ENCODE peak calls at places on chromosomes 7 and 10, in four cellular contexts. One of them, this sample, is unnamed.

GRCh38 chr10:27100800-27101347 is 580 bp upstream of the ANKRD26 start:
- DNase-seq in uterus: peak; percentile 16
- DNase-seq in CD8-positive, alpha-beta memory T cell: peak; percentile 56
- DNase-seq in breast epithelium: no peak
- DNase-seq in this sample: no peak

GRCh38 chr7:112938895-112939588 is 147.6 kb downstream of the GPR85 start:
- DNase-seq in uterus: peak; percentile 23
- DNase-seq in CD8-positive, alpha-beta memory T cell: peak; percentile 67
- DNase-seq in breast epithelium: peak; percentile 51
- DNase-seq in this sample: no peak

GRCh38 chr10:78765726-78766335 is 302.9 kb upstream of the ZMIZ1 start:
- DNase-seq in uterus: peak; percentile 21
- DNase-seq in breast epithelium: no peak
- DNase-seq in CD8-positive, alpha-beta memory T cell: no peak
- DNase-seq in this sample: no peak

GRCh38 chr10:8301831-8302230 is 247.3 kb downstream of the GATA3 start:
- DNase-seq in breast epithelium: no peak
- DNase-seq in CD8-positive, alpha-beta memory T cell: no peak
- DNase-seq in uterus: no peak
- DNase-seq in this sample: no peak

GRCh38 chr7:110119883-110120581 is 970.9 kb upstream of the LRRN3 start:
- DNase-seq in breast epithelium: no peak
- DNase-seq in uterus: no peak
- DNase-seq in CD8-positive, alpha-beta memory T cell: no peak
- DNase-seq in this sample: no peak

GRCh38 chr7:54409917-54410316 is 132.3 kb upstream of the VSTM2A start:
- DNase-seq in CD8-positive, alpha-beta memory T cell: no peak
- DNase-seq in uterus: no peak
- DNase-seq in breast epithelium: no peak
- DNase-seq in this sample: no peak

GRCh38 chr10:6734286-6734685 is 154.2 kb upstream of the PRKCQ start:
- DNase-seq in breast epithelium: no peak
- DNase-seq in uterus: no peak
- DNase-seq in CD8-positive, alpha-beta memory T cell: no peak
- DNase-seq in this sample: peak; percentile 60

GRCh38 chr7:16514271-16514670 is 12.4 kb upstream of the LRRC72 start:
- DNase-seq in breast epithelium: no peak
- DNase-seq in CD8-positive, alpha-beta memory T cell: no peak
- DNase-seq in uterus: no peak
- DNase-seq in this sample: no peak

GRCh38 chr7:6279341-6279740 is 6.9 kb upstream of the CYTH3 start:
- DNase-seq in breast epithelium: no peak
- DNase-seq in uterus: no peak
- DNase-seq in CD8-positive, alpha-beta memory T cell: no peak
- DNase-seq in this sample: no peak

GRCh38 chr10:70558871-70559810 is 43.4 kb downstream of the PRF1 start:
- DNase-seq in CD8-positive, alpha-beta memory T cell: peak; percentile 80
- DNase-seq in uterus: peak; percentile 36
- DNase-seq in breast epithelium: no peak
- DNase-seq in this sample: no peak

GRCh38 chr10:63798599-63799498 is 277.6 kb downstream of the REEP3 start:
- DNase-seq in breast epithelium: no peak
- DNase-seq in uterus: peak; percentile 56
- DNase-seq in CD8-positive, alpha-beta memory T cell: no peak
- DNase-seq in this sample: peak; percentile 32

GRCh38 chr10:123007558-123008378 is 827 bp downstream of the IKZF5 start:
- DNase-seq in breast epithelium: no peak
- DNase-seq in uterus: no peak
- DNase-seq in CD8-positive, alpha-beta memory T cell: peak; percentile 67
- DNase-seq in this sample: peak; percentile 28

GRCh38 chr10:10642741-10643280 is 374.9 kb upstream of the CELF2 start:
- DNase-seq in CD8-positive, alpha-beta memory T cell: no peak
- DNase-seq in uterus: peak; percentile 63
- DNase-seq in breast epithelium: no peak
- DNase-seq in this sample: peak; percentile 63

GRCh38 chr10:72847681-72848080 is 45.9 kb upstream of the OIT3 start:
- DNase-seq in CD8-positive, alpha-beta memory T cell: no peak
- DNase-seq in breast epithelium: no peak
- DNase-seq in uterus: no peak
- DNase-seq in this sample: no peak

GRCh38 chr7:22576941-22577927 is 77.2 kb upstream of the STEAP1B start:
- DNase-seq in breast epithelium: no peak
- DNase-seq in CD8-positive, alpha-beta memory T cell: no peak
- DNase-seq in uterus: peak; percentile 74
- DNase-seq in this sample: peak; percentile 52

GRCh38 chr7:2111568-2111967 is 121.2 kb downstream of the MAD1L1 start:
- DNase-seq in uterus: no peak
- DNase-seq in breast epithelium: no peak
- DNase-seq in CD8-positive, alpha-beta memory T cell: no peak
- DNase-seq in this sample: no peak

GRCh38 chr10:73968101-73968515 is 29.8 kb upstream of the VCL start:
- DNase-seq in uterus: no peak
- DNase-seq in CD8-positive, alpha-beta memory T cell: no peak
- DNase-seq in breast epithelium: no peak
- DNase-seq in this sample: no peak

GRCh38 chr10:17993361-17993760 is 41.6 kb downstream of the SLC39A12 start:
- DNase-seq in uterus: no peak
- DNase-seq in breast epithelium: no peak
- DNase-seq in CD8-positive, alpha-beta memory T cell: no peak
- DNase-seq in this sample: no peak

GRCh38 chr7:54897891-54898290 is 120.9 kb upstream of the EGFR start:
- DNase-seq in breast epithelium: no peak
- DNase-seq in uterus: no peak
- DNase-seq in CD8-positive, alpha-beta memory T cell: no peak
- DNase-seq in this sample: no peak

DNA sequence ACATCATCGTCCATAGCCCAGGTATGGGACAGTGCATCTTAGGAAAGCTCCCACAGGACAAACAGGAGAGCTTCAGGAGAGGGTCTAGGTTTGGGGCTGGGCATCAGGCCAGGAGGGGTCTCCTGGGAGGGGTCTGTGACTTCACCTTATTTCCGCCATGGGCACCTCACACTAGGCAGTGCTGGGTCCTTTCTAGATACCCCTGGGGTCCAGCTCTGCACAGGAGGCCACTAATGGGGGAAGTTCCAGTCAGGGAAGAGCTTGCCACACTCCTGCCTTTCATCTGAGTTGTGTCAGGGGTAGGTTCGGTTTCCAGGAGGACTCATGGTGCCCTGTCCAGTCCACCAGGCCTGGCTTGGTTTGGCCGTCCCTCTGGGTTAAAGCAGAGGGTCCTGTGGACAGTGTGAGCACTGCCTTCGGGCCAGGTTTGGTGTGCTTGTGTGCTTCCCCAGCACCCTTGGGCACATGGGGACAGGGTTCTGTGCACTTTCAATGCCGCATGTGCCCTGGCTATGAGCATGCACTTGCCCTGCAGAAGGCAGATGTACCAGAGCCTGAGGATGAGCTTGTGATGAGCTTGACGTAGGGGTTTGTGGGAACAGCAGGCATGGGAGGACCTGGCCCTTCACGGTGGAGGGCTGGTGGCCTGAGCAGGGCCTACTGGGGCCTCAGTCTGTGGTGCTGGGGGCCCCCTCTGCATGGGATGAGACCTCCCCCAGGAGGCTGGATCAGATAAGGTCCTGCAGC is 377.7 kb upstream of the NUPR2 start:
- DNase-seq in uterus: no peak
- DNase-seq in breast epithelium: no peak
- DNase-seq in CD8-positive, alpha-beta memory T cell: no peak
- DNase-seq in this sample: no peak
- H3K9me3 ChIP-seq in uterus: no peaks in the 10 kb centered on the region
- H3K9me3 ChIP-seq in breast epithelium: peaks cover 82% of the 10 kb centered on the region
- H3K9me3 ChIP-seq in CD8-positive, alpha-beta memory T cell: no peaks in the 10 kb centered on the region
- H3K9me3 ChIP-seq in this sample: no peaks in the 10 kb centered on the region

GRCh38 chr10:126935263-126935946 is 30.2 kb downstream of the DOCK1 start:
- DNase-seq in CD8-positive, alpha-beta memory T cell: no peak
- DNase-seq in breast epithelium: peak; percentile 17
- DNase-seq in uterus: no peak
- DNase-seq in this sample: no peak
- H3K27ac ChIP-seq in CD8-positive, alpha-beta memory T cell: no peak overlapping the region
- H3K27ac ChIP-seq in breast epithelium: peak overlapping the region; percentile 14
- H3K27ac ChIP-seq in uterus: no peak overlapping the region
- H3K27ac ChIP-seq in this sample: no peak overlapping the region

DNA sequence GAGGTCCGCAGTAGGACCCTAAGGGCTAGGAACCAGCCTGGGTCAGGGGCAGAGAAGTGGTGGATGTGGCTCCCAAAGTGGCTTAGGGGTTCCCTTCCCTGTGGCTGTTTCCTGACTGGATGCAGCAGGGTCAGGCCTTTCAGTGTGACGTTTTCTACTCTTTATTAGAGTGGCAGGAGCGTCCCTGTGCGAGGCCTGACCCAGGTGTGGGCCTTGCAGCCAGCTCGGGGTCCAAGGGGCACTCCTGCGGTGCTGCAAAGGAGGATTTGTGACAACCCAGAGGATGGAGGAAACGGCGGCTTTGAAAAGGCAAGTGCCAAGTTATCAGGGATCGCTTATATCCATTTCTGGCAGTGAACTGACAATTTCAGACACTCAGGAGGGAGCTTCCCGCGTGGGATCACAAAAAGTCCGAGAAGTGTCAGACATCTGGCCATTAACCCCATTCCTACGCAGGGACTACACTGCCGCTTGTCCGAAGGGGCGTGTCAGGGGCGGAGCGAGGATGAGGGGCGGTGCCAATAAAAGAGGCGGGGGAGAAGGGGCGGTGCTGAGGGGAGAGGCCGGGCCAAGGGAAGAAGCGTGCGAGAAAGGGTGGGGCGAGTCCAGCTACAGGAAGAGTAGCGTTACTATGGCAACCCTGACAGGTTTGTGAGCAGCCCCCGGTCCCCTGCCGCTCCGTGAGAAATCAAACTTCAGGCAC is 98.8 kb upstream of the ZNF722 start:
- DNase-seq in uterus: peak; percentile 64
- DNase-seq in breast epithelium: no peak
- DNase-seq in CD8-positive, alpha-beta memory T cell: peak; percentile 87
- DNase-seq in this sample: peak; percentile 60
- H3K9me3 ChIP-seq in uterus: peaks cover 4% of the 10 kb centered on the region
- H3K9me3 ChIP-seq in breast epithelium: no peaks in the 10 kb centered on the region
- H3K9me3 ChIP-seq in CD8-positive, alpha-beta memory T cell: peaks cover 5% of the 10 kb centered on the region
- H3K9me3 ChIP-seq in this sample: no peaks in the 10 kb centered on the region

DNA sequence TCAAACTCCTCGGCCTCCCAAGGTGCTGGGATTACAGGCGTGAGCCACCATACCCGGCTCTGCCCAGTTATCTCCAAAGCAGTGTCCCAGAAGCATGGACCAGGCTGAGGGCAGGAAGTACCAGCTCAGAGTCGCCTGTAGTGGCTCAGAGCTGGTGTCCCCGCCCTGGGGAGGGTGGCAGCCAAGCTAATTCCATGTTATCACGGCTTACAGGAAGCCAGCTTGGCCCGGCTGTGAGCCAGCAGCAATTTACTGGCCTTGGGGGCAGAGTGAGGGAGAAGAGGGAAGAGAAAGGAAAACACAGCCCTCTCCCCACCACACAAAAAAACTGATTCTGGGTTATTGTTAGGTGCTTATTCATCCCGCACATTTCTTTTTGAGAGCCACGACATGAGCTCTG is 88.1 kb downstream of the HIP1 start:
- DNase-seq in breast epithelium: no peak
- DNase-seq in uterus: peak; percentile 47
- DNase-seq in CD8-positive, alpha-beta memory T cell: no peak
- DNase-seq in this sample: no peak
- H3K27ac ChIP-seq in breast epithelium: peak overlapping the region; percentile 69
- H3K27ac ChIP-seq in uterus: peak overlapping the region; percentile 25
- H3K27ac ChIP-seq in CD8-positive, alpha-beta memory T cell: no peak overlapping the region
- H3K27ac ChIP-seq in this sample: peak overlapping the region; percentile 54

GRCh38 chr7:63071396-63071795 is 927.3 kb upstream of the ZNF722 start:
- DNase-seq in uterus: no peak
- DNase-seq in breast epithelium: no peak
- DNase-seq in CD8-positive, alpha-beta memory T cell: no peak
- DNase-seq in this sample: no peak
- H3K9me3 ChIP-seq in uterus: no peaks in the 10 kb centered on the region
- H3K9me3 ChIP-seq in breast epithelium: peaks cover 68% of the 10 kb centered on the region
- H3K9me3 ChIP-seq in CD8-positive, alpha-beta memory T cell: no peaks in the 10 kb centered on the region
- H3K9me3 ChIP-seq in this sample: no peaks in the 10 kb centered on the region

GRCh38 chr7:46754135-46754730 is 827.7 kb downstream of the TNS3 start:
- DNase-seq in CD8-positive, alpha-beta memory T cell: no peak
- DNase-seq in uterus: peak; percentile 41
- DNase-seq in breast epithelium: no peak
- DNase-seq in this sample: no peak

GRCh38 chr7:46757006-46757405 is 824.9 kb downstream of the TNS3 start:
- DNase-seq in uterus: no peak
- DNase-seq in breast epithelium: no peak
- DNase-seq in CD8-positive, alpha-beta memory T cell: no peak
- DNase-seq in this sample: no peak

GRCh38 chr7:46752881-46753366 is 829.0 kb downstream of the TNS3 start:
- DNase-seq in breast epithelium: no peak
- DNase-seq in CD8-positive, alpha-beta memory T cell: no peak
- DNase-seq in uterus: peak; percentile 28
- DNase-seq in this sample: no peak

GRCh38 chr7:46755120-46756034 is 826.5 kb downstream of the TNS3 start:
- DNase-seq in uterus: no peak
- DNase-seq in breast epithelium: no peak
- DNase-seq in CD8-positive, alpha-beta memory T cell: no peak
- DNase-seq in this sample: no peak

DNA sequence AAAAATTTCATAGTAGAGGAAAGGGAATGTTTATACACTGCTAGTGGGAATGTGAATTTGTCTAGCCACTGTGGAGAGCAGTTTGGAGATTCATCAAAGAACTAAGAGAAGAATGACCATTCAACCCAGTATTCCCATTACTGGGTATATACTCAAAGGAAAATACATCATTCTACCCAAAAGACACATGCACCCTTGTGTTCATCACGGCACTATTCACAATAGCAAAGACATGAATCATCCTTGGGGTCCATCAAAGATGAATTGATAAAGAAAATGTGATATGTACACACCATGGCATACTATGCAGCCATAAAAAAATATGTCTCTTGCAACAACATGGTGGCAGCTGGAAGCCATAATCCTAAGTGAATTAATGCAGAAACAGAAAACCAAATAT is 825.7 kb downstream of the TNS3 start:
- DNase-seq in uterus: no peak
- DNase-seq in CD8-positive, alpha-beta memory T cell: no peak
- DNase-seq in breast epithelium: no peak
- DNase-seq in this sample: no peak
- H3K27ac ChIP-seq in uterus: no peak overlapping the region
- H3K27ac ChIP-seq in CD8-positive, alpha-beta memory T cell: no peak overlapping the region
- H3K27ac ChIP-seq in breast epithelium: no peak overlapping the region
- H3K27ac ChIP-seq in this sample: no peak overlapping the region

This sample was measured in gastrocnemius medialis.